ENCODE peak calls at places on chromosome 15, in five cellular contexts. D, Z, A, Q and W are unnamed samples.

GRCh38 chr15:78680416-78681068 is 39.5 kb upstream of the CHRNB4 start:
- DNase-seq in D (no peak), Z (no peak), A (peak), Q (no peak), W (no peak)

GRCh38 chr15:50236433-50236832 is 29.1 kb downstream of the HDC start:
- DNase-seq in D (no peak), Z (no peak), A (no peak), Q (no peak), W (no peak)

GRCh38 chr15:99480223-99480810 is 85.5 kb upstream of the MEF2A start:
- DNase-seq in D (no peak), Z (no peak), A (peak), Q (no peak), W (no peak)

GRCh38 chr15:74275957-74276356 is 39.8 kb downstream of the CCDC33 start:
- DNase-seq in D (no peak), Z (no peak), A (no peak), Q (no peak), W (no peak)

GRCh38 chr15:81001180-81002003 is 669 bp downstream of the TLNRD1 start:
- DNase-seq in D (peak), Z (peak), A (peak), Q (peak), W (peak)

GRCh38 chr15:79054350-79054749 is 36.2 kb downstream of the RASGRF1 start:
- DNase-seq in D (no peak), Z (no peak), A (no peak), Q (no peak), W (no peak)

GRCh38 chr15:64841258-64842098 is at the start of gene PLEKHO2:
- DNase-seq in D (peak), Z (peak), A (peak), Q (peak), W (peak)

GRCh38 chr15:37204698-37205097 is 104.3 kb upstream of the MEIS2 start:
- DNase-seq in D (no peak), Z (no peak), A (no peak), Q (no peak), W (no peak)

GRCh38 chr15:41411031-41411430 is 5.9 kb upstream of the RTF1 start:
- DNase-seq in D (no peak), Z (no peak), A (no peak), Q (no peak), W (no peak)

GRCh38 chr15:38625886-38626285 is 61.3 kb upstream of the RASGRP1 start:
- DNase-seq in D (no peak), Z (no peak), A (no peak), Q (no peak), W (no peak)

GRCh38 chr15:79615754-79616153 is 183.6 kb downstream of the MINAR1 start:
- DNase-seq in D (no peak), Z (no peak), A (no peak), Q (no peak), W (no peak)

GRCh38 chr15:57352535-57353316 is 23.6 kb upstream of the CGNL1 start:
- DNase-seq in D (no peak), Z (no peak), A (no peak), Q (no peak), W (no peak)

GRCh38 chr15:69783211-69783610 is 314.5 kb downstream of the TLE3 start:
- DNase-seq in D (no peak), Z (no peak), A (no peak), Q (no peak), W (no peak)

GRCh38 chr15:96851613-96852012 is 521.1 kb downstream of the NR2F2 start:
- DNase-seq in D (no peak), Z (no peak), A (peak), Q (no peak), W (no peak)

GRCh38 chr15:90165659-90166489 is 35.3 kb upstream of the SEMA4B start:
- DNase-seq in D (peak), Z (no peak), A (peak), Q (peak), W (no peak)

GRCh38 chr15:41474941-41475340 is 18.7 kb upstream of the ITPKA start:
- DNase-seq in D (no peak), Z (no peak), A (no peak), Q (no peak), W (no peak)

GRCh38 chr15:60928987-60929386 is 300.1 kb downstream of the RORA start:
- DNase-seq in D (no peak), Z (no peak), A (no peak), Q (no peak), W (no peak)

GRCh38 chr15:98433856-98434255 is 214.5 kb upstream of the IGF1R start:
- DNase-seq in D (no peak), Z (no peak), A (peak), Q (no peak), W (no peak)

GRCh38 chr15:63372018-63372705 is 9.5 kb downstream of the CA12 start:
- DNase-seq in D (peak), Z (no peak), A (no peak), Q (peak), W (peak)

GRCh38 chr15:65389226-65389625 is 11.4 kb upstream of the IGDCC3 start:
- DNase-seq in D (no peak), Z (no peak), A (no peak), Q (no peak), W (no peak)

GRCh38 chr15:41730543-41730942 is 43.7 kb upstream of the MAPKBP1 start:
- DNase-seq in D (no peak), Z (no peak), A (no peak), Q (no peak), W (no peak)

GRCh38 chr15:99729920-99730319 is 3.3 kb downstream of the LYSMD4 start:
- DNase-seq in D (peak), Z (no peak), A (no peak), Q (no peak), W (peak)

GRCh38 chr15:80578206-80578595 is 116.9 kb upstream of the ABHD17C start:
- DNase-seq in D (no peak), Z (no peak), A (no peak), Q (no peak), W (no peak)

GRCh38 chr15:62975515-62975914 is 67.0 kb upstream of the TPM1 start:
- DNase-seq in D (no peak), Z (no peak), A (no peak), Q (no peak), W (no peak)

GRCh38 chr15:80480909-80481308 is 76.7 kb downstream of the ARNT2 start:
- DNase-seq in D (no peak), Z (peak), A (peak), Q (peak), W (no peak)

GRCh38 chr15:63082366-63082765 is 39.3 kb upstream of the LACTB start:
- DNase-seq in D (no peak), Z (no peak), A (no peak), Q (no peak), W (no peak)

GRCh38 chr15:59116141-59116540 is 11.2 kb downstream of the CCNB2 start:
- DNase-seq in D (no peak), Z (no peak), A (no peak), Q (no peak), W (no peak)

GRCh38 chr15:70647396-70647795 is 116.0 kb downstream of the UACA start:
- DNase-seq in D (no peak), Z (no peak), A (no peak), Q (no peak), W (peak)

GRCh38 chr15:86021281-86022264 is 58.1 kb upstream of the AGBL1 start:
- DNase-seq in D (peak), Z (no peak), A (peak), Q (no peak), W (no peak)

GRCh38 chr15:95690631-95691340 is 639.7 kb upstream of the NR2F2 start:
- DNase-seq in D (no peak), Z (no peak), A (no peak), Q (no peak), W (no peak)

GRCh38 chr15:29183071-29183831 is 86.4 kb downstream of the NSMCE3 start:
- DNase-seq in D (no peak), Z (no peak), A (no peak), Q (no peak), W (no peak)

GRCh38 chr15:75416584-75416983 is 34.9 kb downstream of the SIN3A start:
- DNase-seq in D (no peak), Z (no peak), A (no peak), Q (no peak), W (no peak)

GRCh38 chr15:75425966-75426500 is 25.5 kb downstream of the SIN3A start:
- DNase-seq in D (no peak), Z (no peak), A (no peak), Q (no peak), W (no peak)

GRCh38 chr15:75428152-75428551 is 23.3 kb downstream of the SIN3A start:
- DNase-seq in D (no peak), Z (no peak), A (no peak), Q (no peak), W (no peak)

GRCh38 chr15:75420698-75421097 is 30.8 kb downstream of the SIN3A start:
- DNase-seq in D (no peak), Z (no peak), A (no peak), Q (no peak), W (no peak)

GRCh38 chr15:75422554-75422953 is 28.9 kb downstream of the SIN3A start:
- DNase-seq in D (no peak), Z (no peak), A (no peak), Q (no peak), W (no peak)
- TF ChIP-seq CTCF in D (no peak), Z (no peak), A (no peak), Q (no peak), W (no peak)

GRCh38 chr15:56327721-56328502 is 37.3 kb upstream of the TEX9 start:
- DNase-seq in D (peak), Z (no peak), A (no peak), Q (no peak), W (no peak)
- H3K27ac ChIP-seq in D (no peak), Z (no peak), A (no peak), Q (no peak), W (no peak)

DNA sequence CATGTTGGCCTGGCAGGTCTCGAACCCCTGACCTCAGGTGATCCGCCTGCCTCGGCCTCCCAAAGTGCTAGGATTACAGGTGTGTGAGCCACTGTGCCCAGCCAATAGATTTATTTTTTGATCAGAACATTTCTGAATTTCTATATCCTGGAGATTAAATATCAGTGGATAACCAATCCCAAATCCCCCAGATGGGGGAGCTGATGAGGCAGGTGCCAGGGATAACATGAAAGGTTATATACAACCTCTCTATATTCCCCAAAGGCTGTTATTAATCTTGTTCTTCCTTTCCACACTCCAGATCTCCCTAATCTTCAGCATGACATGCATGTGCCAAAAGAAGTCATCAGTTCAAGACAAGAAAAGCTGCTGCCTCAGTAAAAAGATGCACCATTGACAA is 112.3 kb downstream of the WDR76 start:
- DNase-seq in D (peak), Z (no peak), A (no peak), Q (no peak), W (no peak)
- TF ChIP-seq CTCF in D (peak), Z (no peak), A (peak), Q (no peak), W (peak)

GRCh38 chr15:88913850-88914169 is 631 bp upstream of the MFGE8 start:
- DNase-seq in D (no peak), Z (no peak), A (no peak), Q (no peak), W (no peak)
- H3K27ac ChIP-seq in D (no peak), Z (no peak), A (no peak), Q (peak), W (no peak)

GRCh38 chr15:92938387-92938786 is 38.3 kb downstream of the CHD2 start:
- DNase-seq in D (no peak), Z (no peak), A (no peak), Q (no peak), W (no peak)
- TF ChIP-seq CTCF in D (peak), Z (peak), A (no peak), Q (peak), W (no peak)

GRCh38 chr15:47822066-47822465 is 104.8 kb downstream of the SEMA6D start:
- DNase-seq in D (no peak), Z (no peak), A (no peak), Q (no peak), W (no peak)

GRCh38 chr15:47820780-47821319 is 103.5 kb downstream of the SEMA6D start:
- DNase-seq in D (no peak), Z (no peak), A (no peak), Q (no peak), W (no peak)

GRCh38 chr15:47817825-47818681 is 100.7 kb downstream of the SEMA6D start:
- DNase-seq in D (no peak), Z (no peak), A (no peak), Q (no peak), W (no peak)

GRCh38 chr15:47819158-47819557 is 101.9 kb downstream of the SEMA6D start:
- DNase-seq in D (no peak), Z (no peak), A (no peak), Q (no peak), W (no peak)

GRCh38 chr15:47820047-47820779 is 102.9 kb downstream of the SEMA6D start:
- DNase-seq in D (no peak), Z (no peak), A (no peak), Q (no peak), W (no peak)
- H3K27ac ChIP-seq in D (no peak), Z (no peak), A (no peak), Q (no peak), W (no peak)

DNA sequence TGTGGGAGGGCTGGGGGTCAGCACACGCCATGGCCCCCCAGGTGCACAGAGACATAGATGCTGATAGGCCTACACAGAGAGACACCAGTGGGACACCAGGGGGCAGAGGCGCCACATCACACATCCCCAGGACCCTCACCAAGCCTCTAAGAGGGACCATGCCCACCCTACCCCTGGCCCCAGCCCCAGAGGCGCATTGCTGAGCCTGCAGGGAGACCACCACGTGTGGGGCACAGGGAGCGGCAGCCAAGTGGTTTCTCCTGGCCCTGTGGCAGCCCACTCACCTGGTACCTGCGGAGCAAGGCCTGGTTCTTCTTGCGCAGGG is 1.2 kb downstream of the CCDC9B start:
- DNase-seq in D (no peak), Z (no peak), A (no peak), Q (no peak), W (no peak)
- TF ChIP-seq CTCF in D (peak), Z (peak), A (no peak), Q (peak), W (no peak)